ENCODE peak calls at places on chromosomes 1 and 21, in eight cellular contexts. F, D, P, H, A, X, U and T are unnamed samples.

GRCh38 chr1:41351262-41352151 is 9.7 kb upstream of the FOXO6 start:
- DNase-seq in F (no peak), D (no peak), P (no peak), H (peak; percentile 76), A (no peak), X (no peak), U (no peak), T (no peak)

GRCh38 chr1:158898722-158899121 is 32.6 kb upstream of the PYHIN1 start:
- DNase-seq in F (no peak), D (no peak), P (no peak), H (no peak), A (no peak), X (no peak), U (no peak), T (no peak)

GRCh38 chr1:33825506-33825905 is 38.4 kb upstream of the HMGB4 start:
- DNase-seq in F (no peak), D (no peak), P (no peak), H (no peak), A (no peak), X (no peak), U (no peak), T (no peak)

GRCh38 chr1:163768581-163768980 is 446.8 kb downstream of the NUF2 start:
- DNase-seq in F (no peak), D (no peak), P (no peak), H (no peak), A (no peak), X (no peak), U (no peak), T (no peak)

GRCh38 chr1:154440031-154440430 is 34.9 kb downstream of the IL6R start:
- DNase-seq in F (no peak), D (no peak), P (no peak), H (no peak), A (no peak), X (no peak), U (no peak), T (no peak)

GRCh38 chr21:17828223-17828622 is 9.1 kb upstream of the C21orf91 start:
- DNase-seq in F (no peak), D (no peak), P (no peak), H (no peak), A (no peak), X (no peak), U (no peak), T (no peak)

GRCh38 chr1:202164271-202165037 is 4.1 kb upstream of the PTPN7 start:
- DNase-seq in F (peak; percentile 70), D (no peak), P (no peak), H (no peak), A (peak; percentile 79), X (no peak), U (no peak), T (peak; percentile 68)

GRCh38 chr1:2240251-2241156 is 12.4 kb downstream of the SKI start:
- DNase-seq in F (no peak), D (peak; percentile 87), P (no peak), H (no peak), A (no peak), X (no peak), U (peak; percentile 85), T (no peak)

GRCh38 chr1:112267929-112268328 is 128.1 kb upstream of the CTTNBP2NL start:
- DNase-seq in F (no peak), D (peak; percentile 44), P (no peak), H (no peak), A (no peak), X (no peak), U (peak; percentile 58), T (no peak)

GRCh38 chr1:31377361-31377863 is 4.5 kb upstream of the FABP3 start:
- DNase-seq in F (no peak), D (no peak), P (no peak), H (no peak), A (no peak), X (no peak), U (no peak), T (no peak)

GRCh38 chr1:200850554-200850953 is 22.2 kb upstream of the GPR25 start:
- DNase-seq in F (no peak), D (no peak), P (no peak), H (no peak), A (no peak), X (no peak), U (no peak), T (no peak)

GRCh38 chr1:111733183-111733995 is 5.8 kb downstream of the INKA2 start:
- DNase-seq in F (no peak), D (peak; percentile 46), P (peak; percentile 52), H (peak; percentile 83), A (no peak), X (no peak), U (no peak), T (no peak)

GRCh38 chr1:66271904-66272254 is 262.1 kb upstream of the SGIP1 start:
- DNase-seq in F (no peak), D (peak; percentile 60), P (peak; percentile 81), H (no peak), A (no peak), X (no peak), U (no peak), T (no peak)

GRCh38 chr1:185929759-185930158 is 195.6 kb downstream of the HMCN1 start:
- DNase-seq in F (no peak), D (no peak), P (peak; percentile 12), H (no peak), A (no peak), X (no peak), U (no peak), T (no peak)

GRCh38 chr1:37667023-37667769 is 25.1 kb upstream of the CDCA8 start:
- DNase-seq in F (no peak), D (no peak), P (no peak), H (no peak), A (no peak), X (no peak), U (no peak), T (no peak)